ENCODE peak calls at places on chromosomes 1 and 21, in five cellular contexts. One of them, this sample, is unnamed.

GRCh38 chr21:37873655-37874054 is 42.6 kb downstream of the KCNJ6 start:
- DNase-seq in ovary: no peak
- DNase-seq in fibroblast of mammary gland: no peak
- DNase-seq in BJ: no peak
- DNase-seq in effector memory CD4-positive, alpha-beta T cell: no peak
- DNase-seq in this sample: no peak

GRCh38 chr1:65114312-65114711 is 33.7 kb upstream of the AK4 start:
- DNase-seq in ovary: peak
- DNase-seq in fibroblast of mammary gland: no peak
- DNase-seq in BJ: no peak
- DNase-seq in effector memory CD4-positive, alpha-beta T cell: no peak
- DNase-seq in this sample: no peak

GRCh38 chr1:203267347-203267846 is 37.9 kb upstream of the BTG2 start:
- DNase-seq in ovary: peak
- DNase-seq in fibroblast of mammary gland: peak
- DNase-seq in BJ: peak
- DNase-seq in effector memory CD4-positive, alpha-beta T cell: peak
- DNase-seq in this sample: no peak

GRCh38 chr1:186793582-186793927 is 35.2 kb upstream of the PLA2G4A start:
- DNase-seq in ovary: no peak
- DNase-seq in fibroblast of mammary gland: no peak
- DNase-seq in BJ: no peak
- DNase-seq in effector memory CD4-positive, alpha-beta T cell: no peak
- DNase-seq in this sample: no peak

GRCh38 chr1:8217809-8218208 is 100.1 kb upstream of the SLC45A1 start:
- DNase-seq in ovary: no peak
- DNase-seq in fibroblast of mammary gland: no peak
- DNase-seq in BJ: no peak
- DNase-seq in effector memory CD4-positive, alpha-beta T cell: no peak
- DNase-seq in this sample: no peak

GRCh38 chr1:175572932-175573871 is 170.2 kb downstream of the TNR start:
- DNase-seq in ovary: peak
- DNase-seq in fibroblast of mammary gland: no peak
- DNase-seq in BJ: no peak
- DNase-seq in effector memory CD4-positive, alpha-beta T cell: no peak
- DNase-seq in this sample: no peak

GRCh38 chr1:29136463-29136915 is 12.8 kb upstream of the TMEM200B start:
- DNase-seq in ovary: peak
- DNase-seq in fibroblast of mammary gland: peak
- DNase-seq in BJ: no peak
- DNase-seq in effector memory CD4-positive, alpha-beta T cell: no peak
- DNase-seq in this sample: no peak

GRCh38 chr1:29793101-29793546 is 556.8 kb downstream of the PTPRU start:
- DNase-seq in ovary: peak
- DNase-seq in fibroblast of mammary gland: peak
- DNase-seq in BJ: peak
- DNase-seq in effector memory CD4-positive, alpha-beta T cell: no peak
- DNase-seq in this sample: peak

GRCh38 chr1:15540201-15540600 is 13.6 kb downstream of the DNAJC16 start:
- DNase-seq in ovary: no peak
- DNase-seq in fibroblast of mammary gland: peak
- DNase-seq in BJ: no peak
- DNase-seq in effector memory CD4-positive, alpha-beta T cell: no peak
- DNase-seq in this sample: no peak

GRCh38 chr1:71438626-71439025 is 357.8 kb upstream of the ZRANB2 start:
- DNase-seq in ovary: no peak
- DNase-seq in fibroblast of mammary gland: no peak
- DNase-seq in BJ: no peak
- DNase-seq in effector memory CD4-positive, alpha-beta T cell: no peak
- DNase-seq in this sample: no peak

GRCh38 chr1:3819626-3820245 is 23.4 kb upstream of the LRRC47 start:
- DNase-seq in ovary: no peak
- DNase-seq in fibroblast of mammary gland: no peak
- DNase-seq in BJ: no peak
- DNase-seq in effector memory CD4-positive, alpha-beta T cell: no peak
- DNase-seq in this sample: no peak

GRCh38 chr1:44293761-44294315 is 61.2 kb downstream of the ERI3 start:
- DNase-seq in ovary: no peak
- DNase-seq in fibroblast of mammary gland: no peak
- DNase-seq in BJ: no peak
- DNase-seq in effector memory CD4-positive, alpha-beta T cell: no peak
- DNase-seq in this sample: peak

GRCh38 chr1:234627009-234627950 is 17.3 kb upstream of the IRF2BP2 start:
- DNase-seq in ovary: no peak
- DNase-seq in fibroblast of mammary gland: peak
- DNase-seq in BJ: no peak
- DNase-seq in effector memory CD4-positive, alpha-beta T cell: no peak
- DNase-seq in this sample: no peak

GRCh38 chr1:184838374-184838995 is 83.8 kb upstream of the EDEM3 start:
- DNase-seq in ovary: no peak
- DNase-seq in fibroblast of mammary gland: peak
- DNase-seq in BJ: peak
- DNase-seq in effector memory CD4-positive, alpha-beta T cell: peak
- DNase-seq in this sample: peak

GRCh38 chr1:89489037-89489729 is 35.4 kb upstream of the LRRC8B start:
- DNase-seq in ovary: no peak
- DNase-seq in fibroblast of mammary gland: peak
- DNase-seq in BJ: no peak
- DNase-seq in effector memory CD4-positive, alpha-beta T cell: no peak
- DNase-seq in this sample: no peak

GRCh38 chr1:241520080-241520465 is 518 bp upstream of the FH start:
- DNase-seq in ovary: no peak
- DNase-seq in fibroblast of mammary gland: no peak
- DNase-seq in BJ: no peak
- DNase-seq in effector memory CD4-positive, alpha-beta T cell: no peak
- DNase-seq in this sample: no peak

GRCh38 chr21:46457801-46458314 is 833 bp upstream of the DIP2A start:
- DNase-seq in ovary: no peak
- DNase-seq in fibroblast of mammary gland: peak
- DNase-seq in BJ: no peak
- DNase-seq in effector memory CD4-positive, alpha-beta T cell: no peak
- DNase-seq in this sample: no peak

GRCh38 chr1:28417441-28418277 is 48.1 kb downstream of the PHACTR4 start:
- DNase-seq in ovary: no peak
- DNase-seq in fibroblast of mammary gland: peak
- DNase-seq in BJ: no peak
- DNase-seq in effector memory CD4-positive, alpha-beta T cell: no peak
- DNase-seq in this sample: peak

GRCh38 chr1:51241119-51241518 is 5.0 kb downstream of the RNF11 start:
- DNase-seq in ovary: no peak
- DNase-seq in fibroblast of mammary gland: no peak
- DNase-seq in BJ: no peak
- DNase-seq in effector memory CD4-positive, alpha-beta T cell: no peak
- DNase-seq in this sample: no peak

DNA sequence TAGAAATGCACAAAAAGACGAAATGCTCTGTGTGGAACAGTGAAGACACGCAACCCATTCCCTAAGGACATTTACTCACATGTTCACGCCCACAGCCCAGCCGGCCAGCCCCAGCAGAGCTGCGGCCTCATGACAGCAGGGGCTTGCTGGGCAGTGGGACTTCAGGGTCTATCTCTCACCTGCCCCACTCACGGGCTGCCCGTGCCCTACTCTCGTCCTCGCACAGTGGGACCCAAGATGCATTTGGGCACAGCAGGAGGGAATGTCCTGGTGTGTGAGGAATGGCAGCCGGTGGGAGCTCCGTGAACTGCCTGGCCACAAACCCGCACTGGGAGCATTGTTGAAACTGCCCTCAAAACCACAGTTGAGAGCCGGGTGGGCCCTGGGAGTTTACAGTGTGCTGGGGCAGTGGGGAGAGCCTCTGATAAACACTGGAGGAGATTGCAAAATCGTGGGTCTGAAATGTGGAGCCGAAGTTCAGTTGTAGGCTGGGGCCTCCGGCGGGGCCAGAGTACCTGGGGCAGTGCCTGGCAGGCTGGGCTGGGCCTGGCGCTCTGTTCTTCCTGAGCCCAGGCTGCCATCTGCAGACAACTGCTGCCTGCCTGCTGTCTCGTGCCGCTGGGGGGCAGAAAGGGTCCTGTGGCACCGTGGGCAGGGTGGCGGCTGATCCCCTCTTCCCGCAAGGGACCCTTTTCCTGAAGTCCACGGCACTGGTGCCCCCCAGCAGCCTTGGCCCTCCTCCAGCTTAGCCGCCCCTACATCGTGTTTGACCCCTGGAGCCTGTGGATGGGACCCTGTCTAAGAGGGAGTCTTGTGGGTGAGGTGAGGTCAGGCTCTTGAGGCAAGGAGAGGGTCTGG is 20.7 kb upstream of the POFUT2 start:
- DNase-seq in ovary: peak
- DNase-seq in fibroblast of mammary gland: peak
- DNase-seq in BJ: no peak
- DNase-seq in effector memory CD4-positive, alpha-beta T cell: no peak
- DNase-seq in this sample: no peak
- H3K4me3 ChIP-seq in ovary: no peak
- H3K4me3 ChIP-seq in fibroblast of mammary gland: no peak
- H3K4me3 ChIP-seq in BJ: no peak
- H3K4me3 ChIP-seq in effector memory CD4-positive, alpha-beta T cell: no peak
- H3K4me3 ChIP-seq in this sample: no peak

GRCh38 chr1:204685236-204686006 is at the start of gene LRRN2:
- DNase-seq in ovary: peak
- DNase-seq in fibroblast of mammary gland: no peak
- DNase-seq in BJ: no peak
- DNase-seq in effector memory CD4-positive, alpha-beta T cell: no peak
- DNase-seq in this sample: no peak

GRCh38 chr1:204688007-204688406 is 2.5 kb upstream of the LRRN2 start:
- DNase-seq in ovary: no peak
- DNase-seq in fibroblast of mammary gland: no peak
- DNase-seq in BJ: no peak
- DNase-seq in effector memory CD4-positive, alpha-beta T cell: no peak
- DNase-seq in this sample: no peak

GRCh38 chr1:204683284-204684205 is 2.0 kb downstream of the LRRN2 start:
- DNase-seq in ovary: no peak
- DNase-seq in fibroblast of mammary gland: no peak
- DNase-seq in BJ: no peak
- DNase-seq in effector memory CD4-positive, alpha-beta T cell: no peak
- DNase-seq in this sample: no peak

GRCh38 chr1:204684206-204684536 is 1.4 kb downstream of the LRRN2 start:
- DNase-seq in ovary: no peak
- DNase-seq in fibroblast of mammary gland: no peak
- DNase-seq in BJ: no peak
- DNase-seq in effector memory CD4-positive, alpha-beta T cell: no peak
- DNase-seq in this sample: no peak

GRCh38 chr1:204684551-204685235 is 845 bp downstream of the LRRN2 start:
- DNase-seq in ovary: no peak
- DNase-seq in fibroblast of mammary gland: no peak
- DNase-seq in BJ: no peak
- DNase-seq in effector memory CD4-positive, alpha-beta T cell: no peak
- DNase-seq in this sample: no peak
- H3K4me3 ChIP-seq in ovary: peak
- H3K4me3 ChIP-seq in fibroblast of mammary gland: no peak
- H3K4me3 ChIP-seq in BJ: no peak
- H3K4me3 ChIP-seq in effector memory CD4-positive, alpha-beta T cell: no peak
- H3K4me3 ChIP-seq in this sample: peak

GRCh38 chr1:42963378-42964005 is 4.8 kb upstream of the SLC2A1 start:
- DNase-seq in ovary: no peak
- DNase-seq in fibroblast of mammary gland: peak
- DNase-seq in BJ: peak
- DNase-seq in effector memory CD4-positive, alpha-beta T cell: no peak
- DNase-seq in this sample: no peak

GRCh38 chr1:42961560-42962091 is 3.0 kb upstream of the SLC2A1 start:
- DNase-seq in ovary: no peak
- DNase-seq in fibroblast of mammary gland: no peak
- DNase-seq in BJ: no peak
- DNase-seq in effector memory CD4-positive, alpha-beta T cell: no peak
- DNase-seq in this sample: no peak

GRCh38 chr1:42962641-42963377 is 4.1 kb upstream of the SLC2A1 start:
- DNase-seq in ovary: peak
- DNase-seq in fibroblast of mammary gland: peak
- DNase-seq in BJ: no peak
- DNase-seq in effector memory CD4-positive, alpha-beta T cell: no peak
- DNase-seq in this sample: no peak

GRCh38 chr1:42958488-42959317 is at the start of gene SLC2A1:
- DNase-seq in ovary: peak
- DNase-seq in fibroblast of mammary gland: peak
- DNase-seq in BJ: peak
- DNase-seq in effector memory CD4-positive, alpha-beta T cell: peak
- DNase-seq in this sample: no peak

DNA sequence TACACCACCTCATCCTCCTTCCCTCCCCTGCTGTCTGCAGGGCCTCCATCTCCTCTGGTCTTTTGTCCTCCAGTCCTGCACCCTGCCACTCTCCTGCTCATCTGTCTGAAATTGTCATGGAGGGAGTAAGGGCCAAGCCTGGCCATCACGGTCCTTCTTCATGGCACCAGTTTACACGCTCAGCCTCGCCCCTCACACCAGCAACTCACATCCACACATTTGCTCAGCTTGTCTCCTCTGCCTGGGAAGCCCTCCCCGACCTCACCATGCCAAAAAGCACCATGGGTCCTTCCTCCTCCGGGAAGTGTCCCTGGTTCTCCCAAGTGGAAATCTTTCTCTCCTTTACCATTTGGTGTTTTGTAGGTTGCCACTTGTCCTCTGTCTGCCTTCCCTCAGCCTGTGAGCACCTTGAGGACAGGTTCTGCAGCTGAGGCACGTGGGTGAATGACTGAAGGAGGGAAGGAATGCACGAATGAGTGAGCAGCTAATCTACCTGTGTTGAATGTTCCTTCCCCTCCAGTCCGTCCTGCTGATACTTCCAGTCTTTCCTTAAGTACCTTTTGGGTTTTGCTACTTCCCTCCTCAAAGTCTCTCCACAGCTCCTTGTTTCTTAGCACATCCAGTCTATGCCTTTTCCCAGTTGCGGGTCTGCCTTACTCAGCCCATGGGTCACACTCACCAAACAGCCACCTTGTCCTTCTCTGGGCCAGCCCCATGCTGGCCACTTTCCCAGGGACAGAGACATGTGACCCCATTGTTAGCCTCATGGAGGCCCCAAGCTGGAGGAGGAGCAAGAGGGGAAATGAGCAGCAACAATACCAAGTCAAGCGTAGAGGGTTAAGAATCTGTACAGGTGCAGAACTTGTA is 2.3 kb upstream of the SLC2A1 start:
- DNase-seq in ovary: no peak
- DNase-seq in fibroblast of mammary gland: no peak
- DNase-seq in BJ: no peak
- DNase-seq in effector memory CD4-positive, alpha-beta T cell: no peak
- DNase-seq in this sample: no peak
- H3K4me3 ChIP-seq in ovary: no peak
- H3K4me3 ChIP-seq in fibroblast of mammary gland: no peak
- H3K4me3 ChIP-seq in BJ: no peak
- H3K4me3 ChIP-seq in effector memory CD4-positive, alpha-beta T cell: no peak
- H3K4me3 ChIP-seq in this sample: no peak

DNA sequence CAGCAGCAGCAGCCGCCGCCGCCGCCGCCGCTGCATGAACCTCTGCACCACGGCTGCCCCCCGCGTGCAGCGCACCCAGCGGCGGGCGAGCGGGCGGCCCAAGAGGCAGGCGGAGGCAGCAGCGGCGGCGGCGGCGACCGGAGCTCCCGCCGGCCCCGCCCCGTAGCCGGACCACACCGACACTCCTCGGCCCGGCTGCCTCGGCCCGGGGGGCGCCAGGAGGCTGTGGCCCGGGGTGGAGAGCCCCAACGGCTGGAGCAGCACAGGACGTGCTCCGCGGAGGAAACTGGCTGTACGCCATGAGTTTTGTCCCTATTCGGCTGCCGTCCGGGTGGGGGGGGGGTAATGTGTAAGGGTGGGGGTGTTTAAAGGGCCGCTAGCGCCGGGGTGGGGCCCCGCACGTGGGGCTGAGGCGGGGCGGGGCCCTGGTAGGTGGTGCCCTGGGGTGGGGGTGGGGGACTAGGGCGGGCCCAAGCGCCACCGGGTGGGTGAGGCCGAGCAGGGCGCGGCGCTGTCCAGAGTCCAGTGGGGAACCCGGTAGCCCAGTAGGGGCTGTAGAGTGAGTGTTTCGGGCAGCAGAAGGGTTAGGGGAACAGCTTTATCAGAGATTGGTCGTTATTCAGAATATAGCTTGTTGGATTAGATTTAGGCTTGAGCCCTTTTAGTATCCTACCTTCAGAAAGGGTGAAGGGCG is at the start of gene FAM78B:
- DNase-seq in ovary: peak
- DNase-seq in fibroblast of mammary gland: peak
- DNase-seq in BJ: no peak
- DNase-seq in effector memory CD4-positive, alpha-beta T cell: no peak
- DNase-seq in this sample: no peak
- H3K4me3 ChIP-seq in ovary: peak
- H3K4me3 ChIP-seq in fibroblast of mammary gland: peak
- H3K4me3 ChIP-seq in BJ: peak
- H3K4me3 ChIP-seq in effector memory CD4-positive, alpha-beta T cell: peak
- H3K4me3 ChIP-seq in this sample: peak

This sample was measured in epithelial cell of proximal tubule.